ENCODE peak calls at places on chromosomes 2 and 18, in four cellular contexts. Z, V, N and H are unnamed samples.
A peak's percentile ranks its signal among the peaks of the same experiment; 100 is the strongest.

GRCh38 chr2:73069855-73070650 is 1.5 kb downstream of the SFXN5 start:
- DNase-seq in Z (peak; percentile 50), V (no peak), N (no peak), H (no peak)

GRCh38 chr2:64177315-64177714 is 33.1 kb upstream of the PELI1 start:
- DNase-seq in Z (no peak), V (no peak), N (no peak), H (peak; percentile 24)

GRCh38 chr2:230921806-230922595 is 3.0 kb downstream of the GPR55 start:
- DNase-seq in Z (peak; percentile 28), V (no peak), N (peak; percentile 17), H (no peak)

GRCh38 chr2:27024188-27024587 is 8.6 kb upstream of the TMEM214 start:
- DNase-seq in Z (no peak), V (no peak), N (no peak), H (no peak)

GRCh38 chr2:83058683-83059082 is 1400.4 kb downstream of the SUCLG1 start:
- DNase-seq in Z (no peak), V (no peak), N (no peak), H (no peak)

GRCh38 chr2:13021470-13021957 is 304.8 kb downstream of the TRIB2 start:
- DNase-seq in Z (no peak), V (no peak), N (no peak), H (no peak)

GRCh38 chr2:154307007-154307406 is 391.5 kb upstream of the KCNJ3 start:
- DNase-seq in Z (no peak), V (no peak), N (no peak), H (no peak)

GRCh38 chr18:58407649-58408407 is 221.1 kb downstream of the ALPK2 start:
- DNase-seq in Z (no peak), V (no peak), N (no peak), H (no peak)

GRCh38 chr2:74659462-74659861 is 5.4 kb downstream of the SEMA4F start:
- DNase-seq in Z (no peak), V (no peak), N (no peak), H (no peak)

GRCh38 chr2:79512442-79513401 is at the start of gene CTNNA2:
- DNase-seq in Z (peak; percentile 58), V (peak; percentile 33), N (peak; percentile 50), H (no peak)

GRCh38 chr2:8202139-8202538 is 479.7 kb upstream of the ID2 start:
- DNase-seq in Z (no peak), V (no peak), N (no peak), H (no peak)

DNA sequence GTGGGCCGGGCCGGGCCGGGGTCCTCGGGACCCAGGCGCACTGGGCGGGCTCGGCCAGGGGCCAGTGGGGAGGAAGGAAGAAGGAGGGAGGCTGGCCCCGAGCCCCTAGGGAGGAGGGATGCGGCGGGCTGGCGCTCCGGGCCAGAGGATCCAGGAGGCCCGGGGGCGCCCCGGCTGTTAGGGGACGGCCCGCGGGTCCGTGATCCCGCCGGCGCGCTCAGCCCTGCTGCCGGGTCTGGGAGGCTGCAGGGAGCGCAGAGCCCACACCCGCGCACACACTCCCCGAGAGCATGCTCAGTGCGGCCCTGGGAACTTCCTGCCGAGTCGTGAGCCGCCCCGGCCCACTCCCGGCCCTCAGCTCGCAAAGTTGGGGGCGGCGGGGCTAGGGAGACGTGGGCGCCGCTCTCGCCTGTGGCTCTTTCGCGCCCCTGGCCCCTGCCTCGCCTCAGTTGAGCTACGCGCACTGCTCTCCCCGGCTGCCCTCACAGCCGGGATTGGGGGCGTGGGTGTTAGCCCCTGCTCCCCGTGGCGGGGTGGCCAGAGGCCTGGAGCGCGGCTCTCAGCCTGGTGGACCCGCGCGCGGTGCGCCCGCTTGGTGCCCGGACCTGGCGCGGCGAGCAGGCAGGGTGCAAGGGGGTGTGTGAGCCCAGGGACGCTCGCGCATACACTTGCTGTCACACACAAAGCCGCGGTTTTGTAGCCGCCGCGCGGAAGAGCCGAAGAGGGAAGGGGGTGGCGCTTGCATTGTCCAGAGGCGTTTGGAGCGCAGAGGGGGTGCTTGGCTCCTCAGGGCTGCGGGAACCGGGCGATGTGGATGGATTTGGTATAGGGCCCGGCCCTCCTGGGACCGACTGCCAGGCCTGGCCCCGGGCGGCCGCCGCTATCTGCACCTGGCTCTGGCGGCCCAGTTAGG is 132.9 kb upstream of the MGAT5 start:
- DNase-seq in Z (peak; percentile 77), V (peak; percentile 80), N (peak; percentile 68), H (peak; percentile 35)
- TF ChIP-seq POLR2A in Z (no peak), V (no peak), N (no peak), H (no peak)

DNA sequence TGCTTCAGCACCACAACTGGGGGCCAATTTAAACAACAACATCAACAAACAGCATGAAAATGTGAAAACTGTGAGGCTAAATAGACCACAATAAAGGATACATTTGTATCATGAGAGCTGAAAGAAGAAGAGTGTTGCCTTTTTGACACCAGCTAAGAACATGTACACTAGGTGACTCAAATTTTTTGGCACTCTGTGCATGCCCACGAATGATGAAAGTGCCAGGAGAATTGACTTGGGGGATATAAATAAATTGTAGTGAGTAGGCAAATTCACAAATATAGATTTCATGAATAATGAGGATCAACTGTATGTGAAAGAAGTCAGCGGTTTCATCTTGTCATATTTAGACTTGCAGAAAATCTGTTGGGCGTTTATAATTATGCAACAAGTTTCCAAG is 1388.0 kb upstream of the LRRTM1 start:
- DNase-seq in Z (no peak), V (no peak), N (no peak), H (no peak)
- H3K4me3 ChIP-seq in Z (no peak overlapping the region), V (no peak overlapping the region), N (no peak overlapping the region), H (no peak overlapping the region)

GRCh38 chr2:223957092-223957851 is at the start of gene MRPL44:
- DNase-seq in Z (peak; percentile 97), V (peak; percentile 97), N (peak; percentile 99), H (peak; percentile 93)
- TF ChIP-seq POLR2A in Z (peak; percentile 50), V (no peak), N (no peak), H (peak; percentile 67)

DNA sequence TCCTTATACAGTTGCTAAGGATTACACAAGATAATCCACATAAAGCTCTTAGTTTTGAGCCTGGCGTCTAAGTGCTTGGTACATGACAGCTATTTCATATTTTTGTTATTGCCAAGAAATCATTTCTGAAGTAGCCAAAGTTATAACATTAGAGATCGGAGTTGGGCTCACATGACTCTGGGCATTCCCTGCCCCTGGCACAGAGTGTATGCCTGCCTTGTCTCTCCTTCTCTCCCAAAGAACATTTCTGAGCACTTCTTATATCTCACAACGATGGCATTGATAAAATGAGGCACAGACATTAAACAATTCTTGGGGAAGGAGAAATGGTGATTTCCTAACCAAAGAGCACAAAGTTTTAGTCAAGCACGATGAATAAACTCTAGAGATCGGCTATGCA is 87.7 kb upstream of the DDX18 start:
- DNase-seq in Z (no peak), V (no peak), N (no peak), H (no peak)
- H3K4me3 ChIP-seq in Z (no peak overlapping the region), V (no peak overlapping the region), N (no peak overlapping the region), H (no peak overlapping the region)

GRCh38 chr2:121736462-121737336 is at the start of gene NIFK:
- DNase-seq in Z (peak; percentile 100), V (peak; percentile 99), N (peak; percentile 100), H (peak; percentile 99)
- TF ChIP-seq POLR2A in Z (peak; percentile 52), V (no peak), N (no peak), H (peak; percentile 50)

GRCh38 chr18:3147935-3148554 is 71.7 kb downstream of the MYOM1 start:
- DNase-seq in Z (no peak), V (no peak), N (no peak), H (no peak)
- H3K4me3 ChIP-seq in Z (no peak overlapping the region), V (no peak overlapping the region), N (no peak overlapping the region), H (no peak overlapping the region)

GRCh38 chr2:24434576-24434975 is 56.5 kb upstream of the NCOA1 start:
- DNase-seq in Z (no peak), V (no peak), N (no peak), H (no peak)
- TF ChIP-seq POLR2A in Z (no peak), V (no peak), N (no peak), H (no peak)

GRCh38 chr2:71786291-71787107 is 333.1 kb downstream of the DYSF start:
- DNase-seq in Z (no peak), V (no peak), N (no peak), H (no peak)
- H3K4me3 ChIP-seq in Z (no peak overlapping the region), V (no peak overlapping the region), N (no peak overlapping the region), H (no peak overlapping the region)